ENCODE peak calls at places on chromosomes 1 and 21, in nine cellular contexts. N is NB4, R is fibroblast of mammary gland, M is cardiac fibroblast, T is lower leg skin, K is GM23338, U is body of pancreas, J is dorsolateral prefrontal cortex, C is kidney. P is an unnamed sample.

GRCh38 chr1:3564921-3565831 is 46.1 kb downstream of the MEGF6 start:
- DNase-seq in N (peak), R (peak), M (peak), T (no peak), K (peak), U (no peak), J (no peak), C (no peak), P (peak)

GRCh38 chr21:35026617-35027557 is 22.2 kb downstream of the RUNX1 start:
- DNase-seq in N (peak), R (no peak), M (peak), T (peak), K (peak), U (peak), J (no peak), C (peak), P (peak)

GRCh38 chr1:85615536-85615935 is 35.0 kb downstream of the CCN1 start:
- DNase-seq in N (no peak), R (no peak), M (peak), T (no peak), K (no peak), U (no peak), J (no peak), C (no peak), P (peak)

GRCh38 chr1:81670286-81670685 is 130.4 kb upstream of the ADGRL2 start:
- DNase-seq in N (no peak), R (peak), M (peak), T (no peak), K (no peak), U (peak), J (no peak), C (peak), P (peak)

GRCh38 chr1:26336477-26337205 is 17.3 kb downstream of the CRYBG2 start:
- DNase-seq in N (peak), R (no peak), M (no peak), T (peak), K (peak), U (peak), J (peak), C (peak), P (peak)

GRCh38 chr1:30322859-30323257 is 400.5 kb downstream of the MATN1 start:
- DNase-seq in N (peak), R (no peak), M (no peak), T (peak), K (peak), U (no peak), J (no peak), C (peak), P (no peak)

GRCh38 chr1:208531003-208531750 is 287.0 kb upstream of the PLXNA2 start:
- DNase-seq in N (no peak), R (no peak), M (no peak), T (no peak), K (no peak), U (no peak), J (peak), C (no peak), P (no peak)

GRCh38 chr1:52159033-52159789 is 17.3 kb downstream of the ZFYVE9 start:
- DNase-seq in N (no peak), R (peak), M (peak), T (no peak), K (no peak), U (no peak), J (no peak), C (no peak), P (no peak)

GRCh38 chr1:154478639-154479038 is 23.4 kb upstream of the TDRD10 start:
- DNase-seq in N (peak), R (peak), M (peak), T (peak), K (peak), U (no peak), J (no peak), C (no peak), P (peak)

GRCh38 chr1:145729661-145730436 is 10.6 kb downstream of the CD160 start:
- DNase-seq in N (no peak), R (peak), M (no peak), T (no peak), K (no peak), U (no peak), J (no peak), C (no peak), P (no peak)

GRCh38 chr1:177945943-177946650 is 23.8 kb downstream of the SEC16B start:
- DNase-seq in N (peak), R (peak), M (peak), T (no peak), K (peak), U (peak), J (peak), C (peak), P (peak)

GRCh38 chr1:96596226-96596625 is 125.4 kb upstream of the PTBP2 start:
- DNase-seq in N (peak), R (peak), M (peak), T (no peak), K (peak), U (no peak), J (no peak), C (no peak), P (peak)

GRCh38 chr1:53516181-53516580 is 57.0 kb downstream of the DMRTB1 start:
- DNase-seq in N (no peak), R (no peak), M (no peak), T (no peak), K (no peak), U (no peak), J (no peak), C (no peak), P (peak)

GRCh38 chr1:172203135-172203823 is 217.2 kb upstream of the C1orf105 start:
- DNase-seq in N (no peak), R (no peak), M (peak), T (no peak), K (no peak), U (no peak), J (no peak), C (no peak), P (peak)

GRCh38 chr1:28507247-28507645 is 1.4 kb downstream of the RCC1 start:
- DNase-seq in N (peak), R (peak), M (peak), T (no peak), K (no peak), U (no peak), J (no peak), C (no peak), P (peak)

GRCh38 chr1:221315330-221315729 is 426.6 kb downstream of the DUSP10 start:
- DNase-seq in N (no peak), R (peak), M (peak), T (no peak), K (no peak), U (peak), J (no peak), C (no peak), P (peak)

GRCh38 chr1:14851775-14852174 is 253.3 kb downstream of the KAZN start:
- DNase-seq in N (no peak), R (no peak), M (no peak), T (no peak), K (no peak), U (peak), J (no peak), C (no peak), P (no peak)

GRCh38 chr1:54421101-54421504 is 14.9 kb upstream of the SSBP3 start:
- DNase-seq in N (no peak), R (peak), M (no peak), T (no peak), K (no peak), U (peak), J (no peak), C (no peak), P (no peak)

GRCh38 chr1:190436615-190437014 is 41.0 kb downstream of the BRINP3 start:
- DNase-seq in N (peak), R (peak), M (peak), T (no peak), K (no peak), U (no peak), J (no peak), C (no peak), P (peak)
- TF ChIP-seq CTCF in N (no peak), R (no peak), M (no peak), T (no peak), K (peak), U (no peak), J (peak), C (no peak), P (peak)

DNA sequence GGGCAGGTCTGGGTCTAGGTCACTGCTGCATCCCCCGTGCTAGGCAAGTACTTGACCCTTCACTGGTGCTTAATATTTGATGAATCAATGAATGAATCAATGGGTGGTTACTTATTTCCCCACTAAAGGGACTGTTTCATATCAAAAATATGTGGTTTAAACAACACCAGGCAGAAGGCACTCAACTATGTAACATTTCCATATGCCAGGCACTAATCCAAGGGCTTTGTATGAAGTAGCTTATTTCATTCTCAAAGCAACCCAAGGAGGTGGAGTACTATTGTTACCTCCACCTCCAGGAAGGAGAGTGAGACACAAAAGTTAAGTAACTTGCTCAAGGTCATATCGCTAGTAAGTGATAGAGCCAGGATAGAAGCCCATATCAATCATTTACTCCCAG is 142.6 kb downstream of the ETS2 start:
- DNase-seq in N (no peak), R (peak), M (no peak), T (no peak), K (no peak), U (no peak), J (no peak), C (no peak), P (no peak)
- H3K4me3 ChIP-seq in N (no peak), R (no peak), M (no peak), T (no peak), K (no peak), U (no peak), J (no peak), C (no peak), P (no peak)

GRCh38 chr1:193190096-193190744 is 3.8 kb upstream of the B3GALT2 start:
- DNase-seq in N (no peak), R (peak), M (peak), T (no peak), K (no peak), U (no peak), J (no peak), C (no peak), P (peak)
- TF ChIP-seq CTCF in N (no peak), R (peak), M (peak), T (no peak), K (no peak), U (no peak), J (peak), C (peak), P (peak)

GRCh38 chr1:160130486-160130885 is 14.9 kb downstream of the ATP1A2 start:
- DNase-seq in N (no peak), R (no peak), M (no peak), T (no peak), K (no peak), U (no peak), J (no peak), C (peak), P (no peak)
- H3K4me3 ChIP-seq in N (no peak), R (no peak), M (no peak), T (no peak), K (no peak), U (no peak), J (no peak), C (no peak), P (no peak)

DNA sequence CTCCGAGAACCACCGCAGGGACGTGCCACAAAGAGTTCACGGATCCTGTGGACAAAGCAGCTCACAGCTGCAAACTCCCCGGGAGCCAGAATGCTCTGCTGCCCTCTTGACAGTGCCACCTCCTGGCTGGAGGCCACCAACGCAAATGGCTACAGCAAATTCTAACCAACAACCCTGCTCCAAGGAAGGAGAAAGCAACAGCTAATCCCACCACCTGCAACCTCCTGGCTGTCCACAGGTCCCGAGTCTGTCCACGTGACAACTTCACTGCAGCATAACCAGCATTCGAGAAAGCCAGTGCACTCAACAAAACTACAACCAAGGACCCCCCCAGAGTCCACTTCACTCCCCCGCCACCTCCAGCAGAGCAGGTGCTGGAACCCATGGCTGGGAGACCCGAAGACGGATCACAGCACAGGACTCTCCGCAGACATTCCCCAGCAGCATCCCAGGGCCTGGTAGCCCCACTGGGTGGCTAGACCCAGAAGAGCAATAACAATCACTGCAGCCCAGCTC is 17.3 kb downstream of the POFUT2 start:
- DNase-seq in N (no peak), R (no peak), M (no peak), T (peak), K (peak), U (no peak), J (no peak), C (peak), P (peak)
- TF ChIP-seq CTCF in N (no peak), R (peak), M (no peak), T (no peak), K (peak), U (no peak), J (no peak), C (peak), P (peak)

GRCh38 chr1:182646739-182647138 is 37.6 kb downstream of the RGS8 start:
- DNase-seq in N (no peak), R (no peak), M (no peak), T (no peak), K (no peak), U (no peak), J (no peak), C (no peak), P (no peak)
- H3K4me3 ChIP-seq in N (no peak), R (no peak), M (no peak), T (no peak), K (no peak), U (no peak), J (no peak), C (no peak), P (no peak)

DNA sequence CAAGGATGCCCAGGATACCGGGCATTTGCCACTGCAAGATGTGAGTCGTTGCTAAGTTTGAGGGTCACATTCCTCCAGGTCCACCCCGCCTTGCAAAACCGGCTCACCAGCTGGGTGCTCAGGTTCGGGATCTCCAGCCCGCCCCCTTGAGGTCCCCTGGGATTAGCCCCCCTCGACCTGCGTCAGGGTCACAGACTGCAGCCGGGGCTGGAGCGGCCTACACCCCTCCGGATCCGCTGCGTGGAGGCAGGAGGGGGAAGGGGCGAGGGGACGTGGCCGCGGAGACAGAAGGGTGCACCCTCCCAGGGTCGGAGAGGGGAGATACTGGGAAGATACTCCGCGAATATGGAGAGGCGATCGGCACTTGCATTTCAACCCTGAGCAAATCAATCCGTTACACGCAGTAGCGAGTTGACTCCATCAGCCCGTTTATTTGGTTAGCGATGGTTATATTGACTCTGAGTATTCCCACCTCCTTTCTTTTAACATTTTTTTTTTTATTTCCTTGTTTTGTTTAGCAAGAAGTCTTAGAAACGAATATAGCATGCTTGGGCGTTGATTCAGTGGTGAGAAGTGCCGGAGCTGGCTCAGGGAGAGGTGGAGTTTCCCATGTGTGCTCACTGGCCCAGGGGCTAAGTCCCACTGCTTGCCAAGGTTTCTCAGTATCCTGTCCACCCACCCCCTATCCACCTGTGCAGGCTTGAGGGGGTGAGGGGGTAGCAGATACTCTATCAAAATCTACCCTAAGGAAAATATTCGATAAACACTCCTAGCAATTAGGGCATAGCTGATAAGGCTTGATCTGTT is 983 bp downstream of the IFNAR2 start:
- DNase-seq in N (peak), R (peak), M (peak), T (peak), K (peak), U (peak), J (peak), C (peak), P (peak)
- TF ChIP-seq CTCF in N (no peak), R (no peak), M (no peak), T (no peak), K (peak), U (no peak), J (no peak), C (no peak), P (no peak)